ENCODE peak calls at places on chromosomes 3 and 15, in six cellular contexts. D, I, G, A, E and W are unnamed samples.

GRCh38 chr3:114498779-114499370 is 205.0 kb downstream of the TIGIT start:
- DNase-seq in I (peak), D (no peak), A (no peak), G (no peak), E (no peak), W (peak)

GRCh38 chr3:111572061-111572460 is 23.1 kb downstream of the ZBED2 start:
- DNase-seq in D (no peak), I (no peak), A (no peak), G (no peak), E (no peak), W (no peak)

GRCh38 chr3:42020681-42021307 is 58.9 kb upstream of the ULK4 start:
- DNase-seq in A (no peak), G (no peak), D (no peak), I (no peak), E (no peak), W (no peak)

GRCh38 chr3:73432021-73432722 is 192.6 kb downstream of the PDZRN3 start:
- DNase-seq in G (no peak), I (no peak), E (no peak), D (peak), A (no peak), W (peak)

GRCh38 chr3:9549600-9549999 is 4.0 kb downstream of the LHFPL4 start:
- DNase-seq in G (no peak), I (no peak), E (no peak), D (no peak), A (no peak), W (no peak)

GRCh38 chr3:29065211-29065785 is 215.6 kb upstream of the RBMS3 start:
- DNase-seq in I (peak), G (no peak), E (no peak), A (peak), D (no peak), W (peak)

GRCh38 chr15:92645731-92646130 is 9.8 kb downstream of the FAM174B start:
- DNase-seq in I (no peak), E (no peak), A (no peak), D (no peak), G (no peak), W (no peak)

GRCh38 chr15:63694184-63694583 is 97.0 kb downstream of the FBXL22 start:
- DNase-seq in I (no peak), D (no peak), G (no peak), E (no peak), A (no peak), W (no peak)

GRCh38 chr15:79849789-79850188 is 47.0 kb downstream of the MTHFS start:
- DNase-seq in E (no peak), A (no peak), G (no peak), D (no peak), I (peak), W (peak)

GRCh38 chr3:129602309-129602708 is 4.2 kb downstream of the PLXND1 start:
- DNase-seq in I (no peak), E (no peak), G (no peak), D (no peak), A (no peak), W (no peak)

GRCh38 chr3:88987786-88988185 is 119.6 kb upstream of the EPHA3 start:
- DNase-seq in G (no peak), D (no peak), I (no peak), E (no peak), A (no peak), W (no peak)

GRCh38 chr3:194360568-194360967 is 9.0 kb downstream of the LRRC15 start:
- DNase-seq in I (no peak), A (no peak), G (no peak), E (no peak), D (no peak), W (no peak)

GRCh38 chr3:150605998-150606641 is 3.0 kb downstream of the SELENOT start:
- DNase-seq in D (no peak), E (no peak), A (no peak), I (no peak), G (no peak), W (no peak)

GRCh38 chr3:162224736-162225135 is 728.1 kb downstream of the OTOL1 start:
- DNase-seq in I (no peak), G (no peak), E (no peak), A (no peak), D (no peak), W (no peak)

GRCh38 chr3:16286161-16286560 is 21.1 kb downstream of the OXNAD1 start:
- DNase-seq in E (no peak), G (no peak), A (no peak), I (no peak), D (no peak), W (no peak)

GRCh38 chr3:8990266-8991215 is 27.3 kb upstream of the RAD18 start:
- DNase-seq in G (no peak), I (no peak), A (no peak), E (no peak), D (no peak), W (no peak)

GRCh38 chr3:45362768-45363167 is 25.6 kb upstream of the LARS2 start:
- DNase-seq in G (no peak), E (no peak), D (no peak), A (no peak), I (no peak), W (no peak)

GRCh38 chr3:12644297-12644937 is 19.5 kb downstream of the RAF1 start:
- DNase-seq in G (no peak), E (no peak), I (no peak), D (no peak), A (no peak), W (no peak)

GRCh38 chr3:178966299-178967183 is 105.1 kb downstream of the ZMAT3 start:
- DNase-seq in A (no peak), I (peak), G (no peak), E (no peak), D (no peak), W (peak)

GRCh38 chr15:70258369-70259029 is 160.8 kb upstream of the TLE3 start:
- DNase-seq in E (peak), A (peak), D (peak), G (no peak), I (peak), W (no peak)

GRCh38 chr3:66405701-66406091 is 95.1 kb downstream of the LRIG1 start:
- DNase-seq in I (peak), G (no peak), A (peak), D (no peak), E (no peak), W (no peak)